ENCODE peak calls at places on chromosomes 13 and 19, in eight cellular contexts. I is lower leg skin, Z is BE2C, M is SK-N-SH, U is left ventricle myocardium inferior, D is endothelial cell, E is body of pancreas, N is AG09309. Y is an unnamed sample.

GRCh38 chr19:11420429-11420893 is 1.3 kb upstream of the RGL3 start:
- DNase-seq in I (no peak), M (no peak), U (peak; percentile 85), D (no peak), N (no peak), E (peak; percentile 16), Z (no peak), Y (no peak)

GRCh38 chr13:25494708-25495411 is 123.1 kb downstream of the ATP8A2 start:
- DNase-seq in N (no peak), D (no peak), Z (no peak), E (no peak), I (no peak), U (no peak), M (no peak), Y (no peak)

GRCh38 chr19:50568321-50569022 is at the start of gene LRRC4B:
- DNase-seq in M (peak; percentile 93), U (no peak), N (no peak), E (no peak), I (no peak), D (no peak), Z (no peak), Y (no peak)

GRCh38 chr13:110323172-110323851 is 16.2 kb downstream of the COL4A2 start:
- DNase-seq in I (no peak), Z (no peak), U (no peak), M (no peak), N (no peak), E (no peak), D (no peak), Y (peak; percentile 81)

GRCh38 chr13:110644892-110645521 is 29.7 kb downstream of the NAXD start:
- DNase-seq in M (peak; percentile 46), D (peak; percentile 70), U (peak; percentile 65), N (peak; percentile 4), Z (peak; percentile 83), E (peak; percentile 73), I (no peak), Y (peak; percentile 37)

GRCh38 chr13:48741377-48741776 is 87.6 kb downstream of the CYSLTR2 start:
- DNase-seq in U (no peak), E (peak; percentile 46), Z (no peak), I (no peak), D (no peak), N (no peak), M (peak; percentile 30), Y (no peak)

GRCh38 chr19:42293539-42293938 is 8.4 kb upstream of the PRR19 start:
- DNase-seq in E (no peak), U (no peak), M (no peak), D (no peak), Z (no peak), I (no peak), N (no peak), Y (no peak)

GRCh38 chr19:35135389-35135909 is 590 bp upstream of the LGI4 start:
- DNase-seq in E (peak; percentile 75), M (peak; percentile 98), I (no peak), U (peak; percentile 84), Z (peak; percentile 81), N (no peak), D (peak; percentile 85), Y (no peak)

GRCh38 chr13:97091202-97091601 is 96.9 kb upstream of the OXGR1 start:
- DNase-seq in Z (no peak), N (no peak), I (no peak), U (no peak), D (no peak), M (no peak), E (no peak), Y (no peak)

GRCh38 chr13:75666646-75667351 is 30.7 kb downstream of the LMO7 start:
- DNase-seq in D (no peak), Z (no peak), I (no peak), U (no peak), M (no peak), N (no peak), E (no peak), Y (no peak)

GRCh38 chr19:29383696-29384095 is 142.1 kb upstream of the VSTM2B start:
- DNase-seq in Z (no peak), E (no peak), N (no peak), D (no peak), I (no peak), U (no peak), M (no peak), Y (no peak)

GRCh38 chr13:76697277-76697676 is 188.9 kb downstream of the KCTD12 start:
- DNase-seq in U (no peak), M (no peak), Z (no peak), N (no peak), I (no peak), D (no peak), E (no peak), Y (no peak)

GRCh38 chr19:39156230-39156890 is 30.8 kb downstream of the PAK4 start:
- DNase-seq in N (no peak), M (no peak), U (no peak), D (no peak), E (peak; percentile 36), Z (peak; percentile 22), I (no peak), Y (no peak)

GRCh38 chr19:39155114-39155700 is 29.6 kb downstream of the PAK4 start:
- DNase-seq in N (no peak), D (no peak), Z (peak; percentile 10), U (no peak), I (no peak), M (no peak), E (no peak), Y (no peak)

GRCh38 chr19:39155741-39156140 is 30.2 kb downstream of the PAK4 start:
- DNase-seq in I (no peak), Z (peak; percentile 7), E (no peak), D (no peak), M (no peak), N (no peak), U (no peak), Y (no peak)

GRCh38 chr19:39154084-39154625 is 28.6 kb downstream of the PAK4 start:
- DNase-seq in E (no peak), M (no peak), Z (no peak), D (no peak), U (no peak), I (no peak), N (no peak), Y (no peak)

GRCh38 chr19:39154626-39155100 is 29.1 kb downstream of the PAK4 start:
- DNase-seq in Z (peak; percentile 80), N (no peak), U (no peak), I (peak; percentile 50), D (no peak), M (peak; percentile 75), E (peak; percentile 91), Y (no peak)
- TF ChIP-seq CTCF in Z (peak; percentile 15), N (no peak), U (no peak), I (no peak), D (no peak), M (no peak), E (peak; percentile 49), Y (no peak)

GRCh38 chr19:8080832-8081231 is 28.3 kb downstream of the CCL25 start:
- DNase-seq in Z (no peak), U (no peak), I (no peak), N (no peak), E (no peak), D (no peak), M (no peak), Y (no peak)
- TF ChIP-seq CTCF in Z (no peak), U (no peak), I (no peak), N (no peak), E (no peak), D (no peak), M (no peak), Y (no peak)

GRCh38 chr13:85588359-85588758 is 210.9 kb downstream of the SLITRK6 start:
- DNase-seq in Z (no peak), E (no peak), M (no peak), D (no peak), U (no peak), I (no peak), N (no peak), Y (no peak)
- TF ChIP-seq CTCF in Z (no peak), E (no peak), M (no peak), D (no peak), U (no peak), I (no peak), N (no peak), Y (no peak)

GRCh38 chr13:62387642-62388041 is 972.0 kb upstream of the PCDH20 start:
- DNase-seq in E (no peak), M (peak; percentile 6), D (no peak), N (no peak), I (no peak), U (no peak), Z (no peak), Y (peak; percentile 0)
- TF ChIP-seq CTCF in E (peak; percentile 34), M (peak; percentile 24), D (no peak), N (no peak), I (no peak), U (no peak), Z (peak; percentile 21), Y (peak; percentile 32)

DNA sequence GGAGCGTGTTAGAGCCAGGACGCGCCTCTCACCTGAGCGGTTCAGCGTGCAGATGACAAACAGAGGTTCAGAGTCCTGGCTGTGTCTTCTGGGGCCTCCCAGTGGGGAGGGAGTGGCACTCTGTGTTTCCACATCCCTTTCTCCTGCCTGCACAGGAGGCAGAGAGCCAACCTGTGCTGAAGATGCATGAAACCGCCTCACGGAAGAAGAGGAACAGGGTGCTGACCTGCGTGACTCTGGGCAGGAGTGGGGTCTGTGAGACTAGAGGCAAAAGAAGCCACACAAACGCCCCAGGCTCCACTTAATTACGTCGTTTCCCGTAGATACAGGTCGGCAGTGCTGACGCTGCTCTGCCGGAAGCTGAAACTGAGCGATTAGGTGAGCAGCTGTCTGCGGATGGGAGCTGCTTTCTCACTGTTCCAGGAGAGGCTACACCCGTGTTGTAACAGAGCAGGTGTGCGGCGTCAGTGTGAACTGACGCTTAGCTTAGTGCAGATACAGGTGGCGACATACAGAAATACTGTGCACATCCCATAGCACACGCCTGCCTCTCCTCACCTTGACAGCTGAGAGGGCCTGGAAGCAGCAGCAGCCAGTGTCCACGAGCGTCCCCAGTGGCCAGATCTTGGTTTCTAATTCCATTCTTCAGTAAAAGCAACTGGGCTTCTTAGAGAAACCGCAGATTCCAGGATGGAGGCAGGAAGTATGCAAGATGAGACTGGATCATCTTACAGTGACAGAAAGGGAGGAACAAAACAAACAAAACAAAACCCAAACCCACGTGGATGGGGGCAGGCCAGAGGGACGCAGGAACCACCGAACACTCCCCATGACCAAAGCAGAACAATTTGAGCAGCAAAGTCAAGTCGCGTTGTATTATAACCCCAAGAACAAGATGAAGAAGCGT is 37.7 kb upstream of the MCF2L start:
- DNase-seq in I (no peak), U (no peak), N (peak; percentile 7), D (peak; percentile 69), Z (peak; percentile 72), M (peak; percentile 71), E (peak; percentile 37), Y (peak; percentile 46)
- TF ChIP-seq CTCF in I (no peak), U (peak; percentile 69), N (peak; percentile 74), D (no peak), Z (peak; percentile 94), M (peak; percentile 69), E (peak; percentile 34), Y (peak; percentile 88)

Y was measured in AG04450.